ENCODE peak calls at places on chromosomes 7 and 10, in four cellular contexts. V is keratinocyte, U is IMR-90, L is astrocyte. S is an unnamed sample. For H3K9me3, the result is how much of the 10 kb centered on the place peaks cover.

GRCh38 chr7:1852781-1853618 is 182.9 kb downstream of the ELFN1 start:
- DNase-seq in L (no peak), U (no peak), V (no peak), S (peak)

GRCh38 chr10:43939939-43940810 is 291.5 kb upstream of the ZNF32 start:
- DNase-seq in L (no peak), V (no peak), U (peak), S (peak)

GRCh38 chr7:73555411-73555982 is 2.0 kb downstream of the BCL7B start:
- DNase-seq in L (no peak), V (no peak), U (no peak), S (no peak)

GRCh38 chr7:151693140-151693539 is 173.4 kb upstream of the RHEB start:
- DNase-seq in L (no peak), V (no peak), U (no peak), S (no peak)

GRCh38 chr7:103983201-103983977 is 6.1 kb downstream of the RELN start:
- DNase-seq in V (no peak), L (no peak), U (no peak), S (no peak)

GRCh38 chr7:45921699-45922519 is 837 bp upstream of the IGFBP3 start:
- DNase-seq in U (peak), L (peak), V (no peak), S (no peak)

GRCh38 chr10:24727811-24728210 is 4.1 kb upstream of the ARHGAP21 start:
- DNase-seq in L (no peak), U (no peak), V (no peak), S (no peak)

GRCh38 chr10:11921800-11922387 is 98.7 kb downstream of the PROSER2 start:
- DNase-seq in V (no peak), U (no peak), L (no peak), S (no peak)

DNA sequence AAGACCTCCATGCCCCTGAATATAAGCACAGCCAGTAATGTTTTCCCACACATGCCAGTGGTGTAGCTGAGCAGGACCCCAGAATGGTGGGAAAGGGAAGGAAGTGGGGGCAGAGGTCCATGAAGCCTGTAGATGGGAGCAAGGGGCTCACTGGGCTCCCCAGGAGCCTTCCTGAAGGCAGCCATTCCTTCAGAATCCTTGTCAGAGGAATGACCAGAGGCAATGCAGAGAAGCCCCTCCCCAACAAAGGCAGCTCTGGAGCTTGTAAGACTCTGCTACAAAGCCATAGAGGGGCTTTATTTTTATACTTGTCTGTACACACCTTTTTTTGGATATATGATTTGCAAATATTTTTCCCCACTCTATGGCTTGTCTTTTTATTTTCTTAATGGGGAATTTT is 165.0 kb upstream of the TCF7L2 start:
- DNase-seq in V (no peak), L (no peak), U (no peak), S (no peak)
- H3K27ac ChIP-seq in V (no peak), L (no peak), U (no peak), S (no peak)

GRCh38 chr7:3083350-3083749 is 39.7 kb upstream of the CARD11 start:
- DNase-seq in U (no peak), V (no peak), L (no peak), S (no peak)

GRCh38 chr7:3078458-3078857 is 34.8 kb upstream of the CARD11 start:
- DNase-seq in V (no peak), L (no peak), U (no peak), S (no peak)

GRCh38 chr7:3082831-3083230 is 39.2 kb upstream of the CARD11 start:
- DNase-seq in V (no peak), L (no peak), U (no peak), S (no peak)

GRCh38 chr7:3082386-3082785 is 38.7 kb upstream of the CARD11 start:
- DNase-seq in V (no peak), L (no peak), U (no peak), S (no peak)

GRCh38 chr7:3080106-3080505 is 36.4 kb upstream of the CARD11 start:
- DNase-seq in U (no peak), L (no peak), V (no peak), S (no peak)
- H3K9me3 ChIP-seq in U (under half), L (under half), V (under half), S (under half)

GRCh38 chr7:30559566-30559965 is 35.1 kb upstream of the GARS1 start:
- DNase-seq in L (no peak), U (no peak), V (no peak), S (no peak)
- H3K27ac ChIP-seq in L (no peak), U (no peak), V (no peak), S (no peak)

GRCh38 chr10:18436902-18437301 is 214.5 kb downstream of the NSUN6 start:
- DNase-seq in L (no peak), U (no peak), V (no peak), S (no peak)
- H3K9me3 ChIP-seq in L (under half), U (under half), V (under half), S (under half)

DNA sequence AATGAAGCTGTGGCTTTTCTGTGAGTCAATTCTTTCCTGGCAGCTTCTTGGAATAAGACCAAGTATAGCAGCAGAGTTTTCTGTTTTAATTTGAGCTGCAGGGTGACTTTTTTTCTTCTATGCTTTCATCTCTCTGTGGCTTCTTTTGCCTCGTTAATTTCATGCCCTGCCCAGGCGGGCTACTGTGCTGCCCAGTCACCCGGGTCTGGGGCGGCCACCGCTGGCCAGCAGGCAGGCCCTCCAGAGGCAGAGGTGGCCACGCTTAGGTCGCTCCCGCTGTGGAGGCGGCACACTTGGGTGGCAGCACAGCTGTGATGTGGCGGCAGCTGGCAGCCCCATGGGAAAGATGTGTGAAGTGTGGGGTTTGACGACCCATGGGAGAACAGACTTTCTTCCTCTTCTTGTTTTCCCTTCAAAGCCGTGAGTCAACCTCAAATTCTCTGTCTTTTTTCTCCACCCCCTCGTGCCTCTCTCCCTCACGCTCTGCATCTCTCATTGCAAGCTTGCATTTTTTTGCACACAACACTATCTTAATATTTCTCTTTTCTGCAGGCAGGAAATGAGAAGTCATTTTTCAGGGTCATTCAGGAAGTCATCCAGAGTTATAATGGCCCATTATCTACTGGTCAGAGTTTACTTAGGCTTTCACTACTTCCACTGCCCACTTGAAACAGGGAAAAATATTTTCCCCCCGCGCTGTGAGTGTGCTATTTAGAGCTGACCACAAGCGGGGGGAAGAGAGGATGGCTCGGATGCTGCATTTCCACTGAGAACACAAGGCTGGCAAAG is 67.8 kb downstream of the EGFR start:
- DNase-seq in U (peak), V (no peak), L (peak), S (no peak)
- H3K27ac ChIP-seq in U (peak), V (peak), L (peak), S (peak)

S was measured in ascending aorta.